ENCODE peak calls at places on chromosomes 6 and 20, in five cellular contexts. P, T, I, Q and U are unnamed samples.

GRCh38 chr6:147603392-147604081 is 95.0 kb downstream of the SAMD5 start:
- DNase-seq in P (no peak), Q (no peak), I (no peak), T (no peak), U (no peak)

GRCh38 chr6:26553739-26554668 is 15.8 kb downstream of the HMGN4 start:
- DNase-seq in T (peak), P (peak), Q (peak), I (no peak), U (peak)

GRCh38 chr6:25652007-25652515 is at the start of gene SCGN:
- DNase-seq in I (no peak), Q (no peak), T (peak), P (peak), U (peak)

GRCh38 chr6:82040405-82041221 is 206.9 kb downstream of the IBTK start:
- DNase-seq in P (peak), I (peak), Q (no peak), T (peak), U (no peak)

GRCh38 chr20:44722990-44723389 is 7.8 kb downstream of the CCN5 start:
- DNase-seq in P (no peak), T (no peak), I (no peak), Q (no peak), U (no peak)

GRCh38 chr6:27669278-27669797 is 196.4 kb upstream of the ZNF184 start:
- DNase-seq in Q (no peak), I (no peak), P (no peak), T (no peak), U (no peak)

GRCh38 chr20:42155586-42155985 is 537.4 kb upstream of the CHD6 start:
- DNase-seq in T (no peak), I (no peak), P (no peak), Q (no peak), U (no peak)

GRCh38 chr6:39172377-39172757 is 56.9 kb downstream of the KCNK5 start:
- DNase-seq in Q (no peak), I (no peak), P (no peak), T (no peak), U (no peak)

GRCh38 chr6:1970151-1970561 is 275.2 kb downstream of the GMDS start:
- DNase-seq in Q (no peak), I (no peak), T (no peak), P (no peak), U (no peak)

GRCh38 chr20:52766645-52767435 is 205.3 kb upstream of the TSHZ2 start:
- DNase-seq in Q (no peak), I (no peak), P (no peak), T (no peak), U (no peak)

GRCh38 chr6:147868493-147869222 is 360.2 kb downstream of the SAMD5 start:
- DNase-seq in Q (no peak), T (no peak), P (no peak), I (no peak), U (no peak)

GRCh38 chr20:58260006-58260405 is 31.6 kb upstream of the ANKRD60 start:
- DNase-seq in I (no peak), Q (no peak), P (no peak), T (no peak), U (no peak)

GRCh38 chr20:20690676-20691476 is 21.6 kb downstream of the RALGAPA2 start:
- DNase-seq in Q (no peak), T (no peak), I (peak), P (no peak), U (no peak)

GRCh38 chr6:139270249-139270648 is 21.5 kb downstream of the TXLNB start:
- DNase-seq in P (no peak), Q (no peak), I (no peak), T (no peak), U (no peak)

GRCh38 chr6:133097208-133097607 is 143.9 kb upstream of the EYA4 start:
- DNase-seq in I (no peak), P (no peak), T (no peak), Q (no peak), U (no peak)

GRCh38 chr6:44537306-44538049 is 150.0 kb downstream of the CDC5L start:
- DNase-seq in Q (no peak), P (no peak), I (no peak), T (no peak), U (no peak)

GRCh38 chr6:139381216-139381615 is 6.8 kb upstream of the CITED2 start:
- DNase-seq in Q (no peak), T (no peak), I (no peak), P (no peak), U (no peak)

GRCh38 chr20:9417665-9418064 is 96.7 kb upstream of the LAMP5 start:
- DNase-seq in Q (no peak), P (no peak), I (no peak), T (no peak), U (no peak)

GRCh38 chr6:143015300-143015706 is 45.4 kb upstream of the AIG1 start:
- DNase-seq in I (peak), P (no peak), T (no peak), Q (no peak), U (no peak)

GRCh38 chr20:50191065-50191565 is 485 bp downstream of the CEBPB start:
- DNase-seq in P (no peak), Q (peak), I (no peak), T (peak), U (peak)

GRCh38 chr20:3231889-3232588 is 7.0 kb downstream of the SLC4A11 start:
- DNase-seq in P (no peak), T (no peak), I (no peak), Q (no peak), U (no peak)

GRCh38 chr6:144675231-144675861 is 390.2 kb downstream of the UTRN start:
- DNase-seq in P (peak), I (peak), T (no peak), Q (peak), U (peak)

GRCh38 chr20:5316188-5317158 is at the start of gene PROKR2:
- DNase-seq in T (no peak), P (no peak), Q (no peak), I (no peak), U (peak)

GRCh38 chr6:133749427-133749826 is 139.5 kb upstream of the TCF21 start:
- DNase-seq in Q (no peak), T (no peak), I (no peak), P (no peak), U (no peak)

GRCh38 chr20:45970646-45971424 is 1.2 kb downstream of the ZNF335 start:
- DNase-seq in I (no peak), T (no peak), P (peak), Q (no peak), U (peak)

GRCh38 chr20:1357921-1358671 is 29.2 kb upstream of the SDCBP2 start:
- DNase-seq in Q (no peak), T (no peak), I (no peak), P (peak), U (no peak)